ENCODE peak calls at places on chromosomes 6 and 20, in five cellular contexts. E is HFF-Myc, B is GM10248, K is cardiac fibroblast, F is A549. Y is an unnamed sample.

GRCh38 chr20:43914286-43914685 is 366 bp upstream of the TOX2 start:
- DNase-seq in E (no peak), B (no peak), K (no peak), F (no peak), Y (no peak)

GRCh38 chr20:48807586-48808381 is 20.0 kb downstream of the PREX1 start:
- DNase-seq in E (no peak), B (no peak), K (peak), F (no peak), Y (no peak)

GRCh38 chr6:44309092-44309491 is 4.1 kb downstream of the AARS2 start:
- DNase-seq in E (peak), B (no peak), K (peak), F (no peak), Y (peak)

GRCh38 chr6:15953152-15953880 is 175.6 kb upstream of the MYLIP start:
- DNase-seq in E (peak), B (no peak), K (peak), F (no peak), Y (no peak)

GRCh38 chr20:59087829-59088433 is 45.3 kb upstream of the PRELID3B start:
- DNase-seq in E (peak), B (peak), K (peak), F (peak), Y (peak)

GRCh38 chr20:62648318-62648995 is 6.2 kb downstream of the SLCO4A1 start:
- DNase-seq in E (no peak), B (no peak), K (no peak), F (no peak), Y (no peak)

GRCh38 chr20:32891491-32891890 is 32.8 kb downstream of the EFCAB8 start:
- DNase-seq in E (no peak), B (no peak), K (no peak), F (no peak), Y (no peak)

GRCh38 chr6:106223300-106223930 is 102.1 kb downstream of the ATG5 start:
- DNase-seq in E (peak), B (peak), K (peak), F (peak), Y (peak)

GRCh38 chr6:116395647-116396046 is 24.9 kb downstream of the DSE start:
- DNase-seq in E (no peak), B (peak), K (no peak), F (no peak), Y (no peak)

GRCh38 chr6:69232506-69233194 is 564.2 kb downstream of the LMBRD1 start:
- DNase-seq in E (peak), B (peak), K (peak), F (peak), Y (peak)

GRCh38 chr6:21665101-21665435 is 71.5 kb downstream of the SOX4 start:
- DNase-seq in E (no peak), B (no peak), K (no peak), F (no peak), Y (no peak)

GRCh38 chr6:163530406-163530805 is 115.9 kb downstream of the QKI start:
- DNase-seq in E (no peak), B (no peak), K (no peak), F (no peak), Y (no peak)

GRCh38 chr6:135067891-135068290 is 13.3 kb upstream of the HBS1L start:
- DNase-seq in E (no peak), B (no peak), K (no peak), F (no peak), Y (no peak)

GRCh38 chr20:46057856-46058655 is 29.0 kb downstream of the SLC12A5 start:
- DNase-seq in E (no peak), B (no peak), K (peak), F (no peak), Y (peak)

GRCh38 chr20:11740975-11741374 is 176.7 kb upstream of the BTBD3 start:
- DNase-seq in E (no peak), B (no peak), K (no peak), F (no peak), Y (no peak)

GRCh38 chr6:55293116-55293515 is 34.2 kb upstream of the GFRAL start:
- DNase-seq in E (no peak), B (peak), K (peak), F (peak), Y (peak)

GRCh38 chr6:118320652-118321051 is 227.4 kb upstream of the PLN start:
- DNase-seq in E (no peak), B (no peak), K (peak), F (no peak), Y (no peak)

GRCh38 chr6:92777146-92777740 is 642.1 kb downstream of the EPHA7 start:
- DNase-seq in E (no peak), B (peak), K (peak), F (peak), Y (peak)

GRCh38 chr6:17998442-17998841 is 11.0 kb upstream of the KIF13A start:
- DNase-seq in E (no peak), B (no peak), K (no peak), F (no peak), Y (peak)

GRCh38 chr6:34463299-34463698 is 2.6 kb upstream of the PACSIN1 start:
- DNase-seq in E (no peak), B (no peak), K (no peak), F (no peak), Y (no peak)

GRCh38 chr6:116531675-116532570 is 13.6 kb downstream of the TRAPPC3L start:
- DNase-seq in E (no peak), B (peak), K (peak), F (peak), Y (peak)

GRCh38 chr6:122754191-122754731 is 25.3 kb upstream of the FABP7 start:
- DNase-seq in E (no peak), B (no peak), K (no peak), F (no peak), Y (no peak)

GRCh38 chr6:136525586-136526195 is 24.5 kb downstream of the MAP7 start:
- DNase-seq in E (no peak), B (no peak), K (no peak), F (peak), Y (peak)

GRCh38 chr6:37696220-37696840 is 1.4 kb downstream of the MDGA1 start:
- DNase-seq in E (no peak), B (peak), K (peak), F (no peak), Y (peak)

DNA sequence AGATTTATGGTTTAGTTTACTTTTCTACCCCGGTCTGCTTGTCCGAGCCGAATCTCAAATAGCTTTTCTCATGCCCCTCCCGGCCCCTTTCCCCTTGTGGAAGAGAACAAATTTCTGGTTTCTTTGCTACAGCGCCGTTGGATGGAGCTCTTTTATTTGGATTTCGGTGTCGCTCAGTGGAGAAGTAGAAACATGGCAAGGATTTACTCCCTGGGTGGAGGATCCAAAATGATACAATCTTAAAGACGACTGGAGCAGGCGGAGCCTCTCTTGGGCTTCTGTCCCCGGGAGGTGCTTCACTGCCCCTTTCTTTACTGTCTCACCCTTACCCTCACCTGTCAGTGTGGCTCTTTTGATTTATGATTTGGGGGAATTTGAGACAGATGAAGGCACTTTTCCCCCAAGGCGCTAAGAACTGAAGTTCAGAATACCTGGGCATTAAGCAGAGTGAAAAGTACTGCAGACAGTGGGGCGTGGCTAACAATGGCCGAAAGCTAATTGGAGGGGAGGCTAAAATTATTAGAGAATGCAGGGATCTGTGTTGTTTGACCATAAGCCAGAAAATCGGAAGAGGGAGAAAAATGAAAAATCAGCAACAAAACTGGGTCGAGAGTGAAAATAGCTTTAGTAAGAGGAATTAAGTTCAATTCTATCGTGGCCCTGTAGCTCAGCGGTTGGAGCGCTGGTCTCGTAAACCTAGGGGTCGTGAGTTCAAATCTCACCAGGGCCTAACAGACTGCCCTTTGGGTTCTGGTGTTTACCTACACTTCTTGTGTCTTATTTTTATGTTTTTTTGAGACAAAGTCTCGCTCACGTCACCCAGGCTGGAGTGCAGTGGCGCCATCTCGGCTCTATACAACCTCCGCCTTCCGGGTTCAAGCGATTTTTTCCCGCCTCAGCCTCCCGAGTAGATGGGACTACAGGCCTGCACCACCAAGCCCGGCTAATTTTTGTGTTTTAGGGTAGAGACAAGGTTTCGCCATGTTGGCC is 145.1 kb upstream of the ZNF184 start:
- DNase-seq in E (no peak), B (peak), K (peak), F (peak), Y (peak)
- TF ChIP-seq CTCF in E (no peak), B (no peak), K (no peak), F (peak), Y (no peak)

GRCh38 chr6:31317036-31317435 is 39.9 kb downstream of the HLA-B start:
- DNase-seq in E (no peak), B (no peak), K (no peak), F (no peak), Y (no peak)

GRCh38 chr6:31321005-31321707 is 35.8 kb downstream of the HLA-B start:
- DNase-seq in E (no peak), B (no peak), K (no peak), F (no peak), Y (no peak)

GRCh38 chr6:31321820-31322219 is 35.2 kb downstream of the HLA-B start:
- DNase-seq in E (no peak), B (no peak), K (no peak), F (no peak), Y (no peak)
- TF ChIP-seq CTCF in E (no peak), B (no peak), K (no peak), F (no peak), Y (no peak)

DNA sequence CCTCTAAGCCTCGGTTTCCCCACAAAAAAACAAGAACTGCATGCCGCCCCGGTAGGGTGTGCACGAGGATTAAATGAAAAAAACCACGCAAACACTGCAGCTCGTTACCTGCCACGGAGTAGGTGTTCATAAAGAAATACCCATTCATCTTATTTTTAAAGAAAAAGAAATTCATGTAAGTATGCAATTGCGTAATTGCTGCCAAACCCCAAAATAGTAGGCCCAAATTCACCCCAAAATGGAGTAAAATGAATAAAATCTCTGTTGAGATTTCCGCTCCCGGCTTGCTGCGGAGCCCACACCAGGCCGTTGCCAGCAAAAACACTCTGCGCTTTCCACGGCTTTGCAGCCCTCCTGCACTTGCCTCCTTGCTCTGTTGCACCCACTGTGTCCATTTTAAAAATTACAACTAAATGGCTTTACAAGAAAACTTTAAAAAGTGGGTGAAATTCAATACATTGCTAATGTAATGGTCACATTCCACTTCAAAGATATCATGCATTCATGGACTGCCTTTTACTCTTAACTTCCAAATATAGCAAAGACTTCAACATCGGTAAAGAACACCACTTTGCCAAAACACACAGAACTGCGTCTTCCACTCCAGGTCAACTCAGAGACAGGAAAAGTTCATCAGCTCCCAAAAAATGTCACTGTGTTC is 125.0 kb downstream of the ZMYND8 start:
- DNase-seq in E (no peak), B (no peak), K (peak), F (no peak), Y (no peak)
- TF ChIP-seq CTCF in E (no peak), B (no peak), K (no peak), F (no peak), Y (no peak)

GRCh38 chr6:12359051-12359450 is 68.9 kb downstream of the EDN1 start:
- DNase-seq in E (no peak), B (no peak), K (no peak), F (no peak), Y (no peak)
- TF ChIP-seq CTCF in E (no peak), B (no peak), K (no peak), F (no peak), Y (no peak)

DNA sequence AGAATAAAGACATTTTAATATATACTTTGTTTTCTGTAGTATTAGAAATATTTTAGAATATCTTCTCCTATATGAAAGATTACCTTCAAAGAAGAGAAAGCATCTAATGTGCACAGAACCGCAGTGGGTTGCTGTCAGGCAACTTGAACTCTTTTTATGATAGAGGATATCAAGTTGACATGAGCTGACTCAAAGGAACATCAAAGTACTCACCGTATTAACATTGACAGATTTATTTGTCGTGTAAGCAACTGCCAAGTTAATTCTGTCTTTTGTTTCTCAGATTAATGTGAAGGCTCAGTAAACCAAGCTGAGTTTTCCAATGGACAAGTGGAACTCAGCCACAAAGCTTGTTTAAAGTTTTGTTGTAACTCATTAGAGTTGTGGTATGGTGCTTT is 2.2 kb upstream of the GINM1 start:
- DNase-seq in E (no peak), B (no peak), K (no peak), F (no peak), Y (no peak)
- TF ChIP-seq CTCF in E (no peak), B (no peak), K (no peak), F (no peak), Y (no peak)

GRCh38 chr6:111823831-111824607 is 49.2 kb downstream of the FYN start:
- DNase-seq in E (peak), B (no peak), K (peak), F (no peak), Y (peak)

GRCh38 chr6:111817451-111818146 is 55.7 kb downstream of the FYN start:
- DNase-seq in E (no peak), B (no peak), K (no peak), F (no peak), Y (no peak)

GRCh38 chr6:111823012-111823411 is 50.2 kb downstream of the FYN start:
- DNase-seq in E (no peak), B (no peak), K (no peak), F (no peak), Y (no peak)

GRCh38 chr6:111818539-111819226 is 54.6 kb downstream of the FYN start:
- DNase-seq in E (no peak), B (no peak), K (no peak), F (no peak), Y (no peak)

DNA sequence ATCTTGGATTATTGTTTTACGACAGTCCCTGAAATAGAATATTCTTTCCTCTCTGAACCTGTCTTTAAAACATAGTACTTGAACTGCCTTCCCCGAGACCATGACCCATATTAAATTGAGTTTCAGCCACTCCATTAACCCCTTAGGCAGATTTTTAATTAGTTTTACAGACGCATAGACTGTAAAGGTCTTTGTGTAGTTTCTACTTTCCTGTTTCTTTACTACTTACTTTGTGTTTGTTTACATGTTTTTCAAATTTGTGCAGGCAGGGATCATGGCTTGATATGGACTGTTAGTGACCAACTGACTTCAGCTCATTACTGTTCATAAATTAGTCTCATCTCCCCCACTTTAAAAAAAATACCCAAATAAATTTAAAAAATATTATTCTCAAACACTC is 53.8 kb downstream of the FYN start:
- DNase-seq in E (no peak), B (no peak), K (no peak), F (no peak), Y (no peak)
- TF ChIP-seq CTCF in E (no peak), B (no peak), K (no peak), F (no peak), Y (no peak)

GRCh38 chr20:61253264-61253639 is 1.2 kb downstream of the CDH4 start:
- DNase-seq in E (no peak), B (no peak), K (no peak), F (peak), Y (no peak)
- TF ChIP-seq CTCF in E (peak), B (no peak), K (no peak), F (no peak), Y (peak)

GRCh38 chr6:33049323-33049722 is 24.1 kb downstream of the HLA-DPA1 start:
- DNase-seq in E (no peak), B (no peak), K (no peak), F (no peak), Y (no peak)
- TF ChIP-seq CTCF in E (peak), B (peak), K (peak), F (no peak), Y (no peak)

GRCh38 chr6:99801805-99802204 is 192.2 kb downstream of the MCHR2 start:
- DNase-seq in E (no peak), B (no peak), K (no peak), F (no peak), Y (no peak)

GRCh38 chr6:99802396-99803031 is 191.5 kb downstream of the MCHR2 start:
- DNase-seq in E (no peak), B (no peak), K (no peak), F (no peak), Y (peak)
- TF ChIP-seq CTCF in E (peak), B (no peak), K (no peak), F (no peak), Y (peak)

GRCh38 chr20:35151739-35152138 is 4.6 kb upstream of the EDEM2 start:
- DNase-seq in E (no peak), B (no peak), K (peak), F (no peak), Y (no peak)

GRCh38 chr20:35144694-35145093 is 2.4 kb downstream of the EDEM2 start:
- DNase-seq in E (no peak), B (peak), K (no peak), F (no peak), Y (no peak)

GRCh38 chr20:35145141-35145564 is 2.0 kb downstream of the EDEM2 start:
- DNase-seq in E (peak), B (peak), K (peak), F (peak), Y (peak)

GRCh38 chr20:35146299-35146921 is 726 bp downstream of the EDEM2 start:
- DNase-seq in E (no peak), B (no peak), K (no peak), F (no peak), Y (no peak)

DNA sequence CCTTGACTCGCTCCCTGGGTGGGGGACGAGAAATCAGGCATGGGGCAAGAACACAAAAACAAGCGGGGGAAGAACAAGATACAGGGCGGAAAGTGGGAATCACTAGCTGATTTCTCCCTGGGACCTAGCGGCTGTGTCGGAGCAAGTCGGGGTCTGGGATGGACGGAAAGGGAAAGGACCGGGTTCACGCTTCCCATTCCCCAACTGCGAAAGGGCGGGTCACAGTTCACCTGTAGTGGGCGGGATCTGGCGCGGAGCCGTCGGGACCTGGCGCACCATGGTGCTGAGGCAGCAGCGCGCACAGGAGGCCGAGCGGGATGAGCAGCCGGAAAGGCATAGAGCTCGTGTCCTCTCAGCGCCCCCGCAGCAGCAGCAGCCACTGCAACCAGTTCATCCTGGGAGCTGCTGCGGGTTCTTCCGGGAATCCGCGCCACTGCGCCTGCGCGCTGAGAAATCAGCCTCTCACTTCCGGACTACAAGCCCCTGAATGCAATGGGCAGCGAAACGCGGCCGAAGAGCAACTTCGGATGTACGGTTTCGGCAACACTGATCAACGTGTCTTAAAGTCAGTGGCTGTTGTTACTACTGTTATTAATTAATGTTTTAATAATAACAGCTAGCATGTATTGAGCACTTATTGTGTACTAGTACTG is at the start of gene EDEM2:
- DNase-seq in E (peak), B (peak), K (peak), F (peak), Y (peak)
- TF ChIP-seq CTCF in E (no peak), B (no peak), K (peak), F (peak), Y (no peak)

Y was measured in bronchial epithelial cell.